ENCODE peak calls at places on chromosomes 13 and 19, in five cellular contexts. X is fibroblast of lung, N is suprapubic skin, F is GM12864, Y is glutamatergic neuron. L is an unnamed sample.

GRCh38 chr13:84413016-84413415 is 530.7 kb upstream of the SLITRK1 start:
- DNase-seq in X (no peak), N (no peak), F (no peak), Y (no peak), L (no peak)

GRCh38 chr13:33271759-33272158 is 13.8 kb downstream of the STARD13 start:
- DNase-seq in X (no peak), N (no peak), F (no peak), Y (no peak), L (no peak)

GRCh38 chr13:112106467-112107141 is 39.7 kb downstream of the SOX1 start:
- DNase-seq in X (no peak), N (no peak), F (no peak), Y (no peak), L (no peak)

GRCh38 chr13:34124912-34125311 is 307.0 kb downstream of the RFC3 start:
- DNase-seq in X (no peak), N (no peak), F (no peak), Y (no peak), L (no peak)

GRCh38 chr13:67230774-67231480 is 791 bp upstream of the PCDH9 start:
- DNase-seq in X (peak), N (peak), F (no peak), Y (peak), L (peak)

GRCh38 chr13:40974460-40975407 is 44.4 kb downstream of the ELF1 start:
- DNase-seq in X (peak), N (no peak), F (no peak), Y (no peak), L (peak)

GRCh38 chr13:34405410-34405809 is 536.7 kb upstream of the NBEA start:
- DNase-seq in X (no peak), N (no peak), F (no peak), Y (no peak), L (no peak)

GRCh38 chr13:76036176-76036575 is 400.0 kb downstream of the LMO7 start:
- DNase-seq in X (no peak), N (no peak), F (no peak), Y (no peak), L (no peak)

GRCh38 chr19:42343344-42344110 is 18.1 kb downstream of the MEGF8 start:
- DNase-seq in X (no peak), N (no peak), F (no peak), Y (no peak), L (peak)

GRCh38 chr13:27339299-27339698 is 68.7 kb downstream of the RASL11A start:
- DNase-seq in X (peak), N (no peak), F (peak), Y (peak), L (peak)

GRCh38 chr13:27341616-27342015 is 71.0 kb downstream of the RASL11A start:
- DNase-seq in X (no peak), N (no peak), F (no peak), Y (no peak), L (no peak)

GRCh38 chr13:27338207-27338606 is 67.6 kb downstream of the RASL11A start:
- DNase-seq in X (no peak), N (no peak), F (no peak), Y (no peak), L (no peak)

GRCh38 chr13:27336005-27336673 is 65.5 kb downstream of the RASL11A start:
- DNase-seq in X (peak), N (no peak), F (no peak), Y (no peak), L (no peak)

DNA sequence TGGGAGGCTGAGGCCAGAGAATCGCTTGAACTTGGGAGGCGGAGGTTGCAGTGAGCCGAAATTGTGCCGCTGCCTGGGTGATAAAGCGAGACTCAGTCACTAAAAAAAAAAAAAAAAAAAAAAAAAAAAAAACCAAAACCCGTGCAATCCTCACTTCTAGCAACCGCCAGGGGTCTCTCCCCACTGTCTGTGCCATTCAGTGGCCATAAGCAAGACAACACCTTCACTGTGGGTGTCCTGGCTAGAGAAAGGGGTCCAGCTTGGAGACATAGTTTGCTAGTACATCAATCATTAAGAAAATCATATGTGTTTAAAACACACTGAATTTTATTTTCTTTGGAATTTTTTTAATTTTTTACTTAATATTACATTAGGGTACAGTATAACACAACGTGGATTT is 68.2 kb downstream of the RASL11A start:
- DNase-seq in X (no peak), N (no peak), F (no peak), Y (peak), L (peak)
- TF ChIP-seq CTCF in X (peak), N (no peak), F (peak), Y (no peak), L (no peak)

GRCh38 chr19:18594096-18594823 is 5.7 kb downstream of the REX1BD start:
- DNase-seq in X (peak), N (no peak), F (no peak), Y (peak), L (peak)
- TF ChIP-seq CTCF in X (peak), N (peak), F (peak), Y (peak), L (peak)

GRCh38 chr19:29259153-29259552 is 46.2 kb upstream of the UQCRFS1 start:
- DNase-seq in X (no peak), N (no peak), F (no peak), Y (no peak), L (no peak)
- TF ChIP-seq CTCF in X (no peak), N (no peak), F (peak), Y (no peak), L (no peak)

GRCh38 chr19:2227415-2228156 is 8.5 kb downstream of the PLEKHJ1 start:
- DNase-seq in X (no peak), N (no peak), F (peak), Y (no peak), L (no peak)
- TF ChIP-seq CTCF in X (no peak), N (no peak), F (peak), Y (no peak), L (no peak)

DNA sequence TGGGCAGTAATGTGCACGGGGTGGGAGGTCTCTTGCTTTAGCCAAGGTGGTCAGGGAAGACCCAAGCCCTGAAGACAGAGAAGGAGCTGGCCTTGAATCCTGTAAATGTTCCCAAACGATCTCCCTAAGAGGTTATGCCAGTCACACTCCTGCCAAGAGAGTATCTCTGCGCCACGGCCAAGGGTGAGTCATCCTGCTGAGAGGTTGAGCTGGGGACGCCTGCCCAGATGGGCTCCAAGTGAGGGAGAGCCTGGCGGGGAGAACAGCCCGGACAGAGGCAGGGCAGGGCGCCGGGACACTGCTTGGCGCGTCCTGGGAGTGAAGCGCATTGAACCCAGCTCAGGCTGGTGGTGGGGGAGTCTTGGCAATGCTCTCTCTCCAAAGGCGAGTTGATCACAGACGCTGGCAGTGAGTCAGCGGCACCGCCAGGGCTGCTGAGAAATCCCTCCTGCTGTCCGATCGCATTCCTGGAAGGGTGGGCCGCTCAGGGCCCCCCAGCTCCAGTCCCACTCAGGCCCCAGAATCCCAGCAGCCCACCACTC is 16.4 kb downstream of the SULT2B1 start:
- DNase-seq in X (peak), N (peak), F (no peak), Y (peak), L (no peak)
- TF ChIP-seq CTCF in X (no peak), N (no peak), F (no peak), Y (no peak), L (no peak)

GRCh38 chr19:9494096-9494495 is 4.3 kb downstream of the ZNF560 start:
- DNase-seq in X (no peak), N (no peak), F (no peak), Y (no peak), L (no peak)

GRCh38 chr19:9500796-9501195 is 2.4 kb upstream of the ZNF560 start:
- DNase-seq in X (no peak), N (no peak), F (no peak), Y (no peak), L (no peak)

GRCh38 chr19:9498183-9498902 is at the start of gene ZNF560:
- DNase-seq in X (peak), N (no peak), F (no peak), Y (no peak), L (no peak)
- TF ChIP-seq CTCF in X (peak), N (no peak), F (peak), Y (no peak), L (no peak)